ENCODE peak calls at places on chromosomes 13 and 19, in five cellular contexts. I is BE2C; F is EH; G is stimulated activated CD4-positive, alpha-beta T cell treated with anti-CD3 and anti-CD28 coated beads, Interleukin-2, amount 100 ng/mL, for 48 hours; B is substantia nigra. H is an unnamed sample.

GRCh38 chr13:100306042-100306441 is 217.1 kb downstream of the PCCA start:
- DNase-seq in I (no peak), F (no peak), G (no peak), B (no peak), H (no peak)

GRCh38 chr13:24348797-24349515 is 39.6 kb downstream of the C1QTNF9 start:
- DNase-seq in I (no peak), F (no peak), G (no peak), B (no peak), H (no peak)

GRCh38 chr19:31698352-31698751 is 349.1 kb upstream of the TSHZ3 start:
- DNase-seq in I (no peak), F (no peak), G (no peak), B (no peak), H (no peak)

GRCh38 chr19:17035842-17036424 is 9.3 kb upstream of the CPAMD8 start:
- DNase-seq in I (no peak), F (peak), G (no peak), B (no peak), H (no peak)

GRCh38 chr13:63449549-63449948 is 2033.9 kb upstream of the PCDH20 start:
- DNase-seq in I (no peak), F (peak), G (no peak), B (no peak), H (peak)

GRCh38 chr19:45153339-45154063 is 7.3 kb downstream of the NKPD1 start:
- DNase-seq in I (peak), F (peak), G (peak), B (peak), H (peak)

GRCh38 chr13:53260594-53260993 is 232.0 kb downstream of the OLFM4 start:
- DNase-seq in I (no peak), F (no peak), G (no peak), B (no peak), H (no peak)

GRCh38 chr13:80226645-80227044 is 114.3 kb downstream of the SPRY2 start:
- DNase-seq in I (no peak), F (no peak), G (no peak), B (no peak), H (no peak)

GRCh38 chr19:49145485-49146407 is 9.4 kb downstream of the HRC start:
- DNase-seq in I (peak), F (peak), G (peak), B (peak), H (peak)

GRCh38 chr13:43432948-43433347 is 353.8 kb downstream of the ENOX1 start:
- DNase-seq in I (peak), F (no peak), G (no peak), B (no peak), H (no peak)

GRCh38 chr13:98202026-98202425 is 25.0 kb upstream of the RNF113B start:
- DNase-seq in I (peak), F (no peak), G (no peak), B (no peak), H (no peak)

H was measured in mesendoderm.